ENCODE peak calls at places on chromosomes 11 and 22, in ten cellular contexts. V is IMR-90, Z is psoas muscle, K is pancreas, L is PC-3, D is HepG2, Q is cardiac muscle cell, G is heart left ventricle, M is right lobe of liver, H is H1. N is an unnamed sample.

GRCh38 chr11:36774603-36775002 is 176.6 kb upstream of the RAG2 start:
- DNase-seq in V (peak; percentile 17), Z (no peak), K (no peak), L (peak; percentile 49), D (no peak), Q (peak; percentile 57), G (no peak), M (no peak), H (no peak), N (no peak)

GRCh38 chr11:78417175-78417887 is at the start of gene GAB2:
- DNase-seq in V (no peak), Z (no peak), K (peak; percentile 77), L (peak; percentile 36), D (no peak), Q (no peak), G (no peak), M (peak; percentile 53), H (no peak), N (no peak)

GRCh38 chr11:68447015-68447801 is 13.3 kb upstream of the PPP6R3 start:
- DNase-seq in V (peak; percentile 51), Z (peak; percentile 78), K (peak; percentile 87), L (peak; percentile 78), D (peak; percentile 59), Q (peak; percentile 77), G (peak; percentile 82), M (peak; percentile 81), H (peak; percentile 49), N (no peak)

GRCh38 chr11:22416462-22416861 is 78.3 kb downstream of the SLC17A6 start:
- DNase-seq in V (no peak), Z (no peak), K (no peak), L (no peak), D (no peak), Q (no peak), G (no peak), M (no peak), H (no peak), N (no peak)

GRCh38 chr22:45538284-45538683 is 35.6 kb downstream of the FBLN1 start:
- DNase-seq in V (no peak), Z (no peak), K (no peak), L (no peak), D (no peak), Q (peak; percentile 49), G (no peak), M (no peak), H (no peak), N (no peak)

GRCh38 chr11:28566643-28567042 is 458.5 kb downstream of the METTL15 start:
- DNase-seq in V (peak; percentile 100), Z (peak; percentile 73), K (peak; percentile 47), L (no peak), D (no peak), Q (peak; percentile 96), G (peak; percentile 86), M (peak; percentile 22), H (peak; percentile 41), N (peak; percentile 66)

GRCh38 chr11:74204692-74205091 is 33.6 kb downstream of the PPME1 start:
- DNase-seq in V (no peak), Z (no peak), K (no peak), L (no peak), D (no peak), Q (no peak), G (no peak), M (no peak), H (no peak), N (no peak)

GRCh38 chr11:78586452-78587046 is 11.9 kb upstream of the NARS2 start:
- DNase-seq in V (peak; percentile 27), Z (no peak), K (no peak), L (peak; percentile 62), D (no peak), Q (peak; percentile 42), G (no peak), M (no peak), H (no peak), N (no peak)

GRCh38 chr11:67204837-67205236 is 61.4 kb upstream of the GRK2 start:
- DNase-seq in V (no peak), Z (no peak), K (no peak), L (no peak), D (no peak), Q (no peak), G (no peak), M (no peak), H (no peak), N (no peak)

GRCh38 chr22:17241571-17242310 is 22.5 kb upstream of the ADA2 start:
- DNase-seq in V (no peak), Z (no peak), K (no peak), L (no peak), D (no peak), Q (peak; percentile 11), G (no peak), M (no peak), H (no peak), N (no peak)

GRCh38 chr22:29255064-29255621 is 12.6 kb downstream of the RHBDD3 start:
- DNase-seq in V (no peak), Z (no peak), K (no peak), L (no peak), D (no peak), Q (no peak), G (no peak), M (no peak), H (no peak), N (no peak)

GRCh38 chr11:25615841-25616240 is 716.1 kb upstream of the ANO3 start:
- DNase-seq in V (no peak), Z (no peak), K (no peak), L (no peak), D (no peak), Q (no peak), G (no peak), M (no peak), H (no peak), N (no peak)

GRCh38 chr11:117316197-117316961 is at the start of gene BACE1:
- DNase-seq in V (peak; percentile 80), Z (peak; percentile 83), K (peak; percentile 87), L (peak; percentile 91), D (peak; percentile 85), Q (peak; percentile 91), G (peak; percentile 92), M (peak; percentile 87), H (peak; percentile 72), N (peak; percentile 50)

GRCh38 chr11:8484251-8484650 is 109.8 kb downstream of the STK33 start:
- DNase-seq in V (no peak), Z (no peak), K (no peak), L (no peak), D (no peak), Q (no peak), G (no peak), M (no peak), H (no peak), N (no peak)

GRCh38 chr11:122310701-122311100 is 194.7 kb upstream of the BLID start:
- DNase-seq in V (no peak), Z (no peak), K (no peak), L (no peak), D (no peak), Q (no peak), G (no peak), M (no peak), H (no peak), N (no peak)

GRCh38 chr11:122307480-122308085 is 191.6 kb upstream of the BLID start:
- DNase-seq in V (no peak), Z (no peak), K (no peak), L (no peak), D (no peak), Q (no peak), G (no peak), M (no peak), H (no peak), N (no peak)

GRCh38 chr11:122309262-122309925 is 193.4 kb upstream of the BLID start:
- DNase-seq in V (no peak), Z (no peak), K (no peak), L (no peak), D (no peak), Q (no peak), G (peak; percentile 33), M (no peak), H (no peak), N (no peak)

GRCh38 chr11:122306776-122307479 is 190.9 kb upstream of the BLID start:
- DNase-seq in V (no peak), Z (no peak), K (no peak), L (no peak), D (no peak), Q (no peak), G (no peak), M (no peak), H (peak; percentile 25), N (no peak)

GRCh38 chr11:122308286-122308685 is 192.3 kb upstream of the BLID start:
- DNase-seq in V (no peak), Z (no peak), K (no peak), L (no peak), D (no peak), Q (no peak), G (no peak), M (no peak), H (no peak), N (no peak)
- H3K4me3 ChIP-seq in V (no peak overlapping the region), Z (peak overlapping the region; percentile 54), K (no peak overlapping the region), L (no peak overlapping the region), D (no peak overlapping the region), Q (no peak overlapping the region), G (no peak overlapping the region), M (no peak overlapping the region), H (no peak overlapping the region), N (no peak overlapping the region)

GRCh38 chr22:20027966-20028854 is 7.3 kb downstream of the TANGO2 start:
- DNase-seq in V (no peak), Z (no peak), K (peak; percentile 25), L (peak; percentile 21), D (no peak), Q (peak; percentile 35), G (no peak), M (no peak), H (no peak), N (no peak)
- TF ChIP-seq CTCF in V (peak; percentile 39), Z (no peak), K (no peak), L (peak; percentile 38), D (peak; percentile 29), Q (peak; percentile 47), G (no peak), M (peak; percentile 19), H (peak; percentile 17), N (peak; percentile 17)

GRCh38 chr11:3773180-3773579 is 24.2 kb downstream of the NUP98 start:
- DNase-seq in V (no peak), Z (no peak), K (no peak), L (no peak), D (no peak), Q (no peak), G (no peak), M (no peak), H (no peak), N (no peak)
- H3K36me3 ChIP-seq in V (peaks cover 62% of the 10 kb centered on the region), Z (peaks cover 10% of the 10 kb centered on the region), K (peaks cover 2% of the 10 kb centered on the region), L (peaks cover 55% of the 10 kb centered on the region), D (peaks cover 80% of the 10 kb centered on the region), Q (peaks cover 60% of the 10 kb centered on the region), G (peaks cover 91% of the 10 kb centered on the region), M (peaks cover 96% of the 10 kb centered on the region), H (peaks cover 50% of the 10 kb centered on the region), N (peaks cover under 1% of the 10 kb centered on the region)

DNA sequence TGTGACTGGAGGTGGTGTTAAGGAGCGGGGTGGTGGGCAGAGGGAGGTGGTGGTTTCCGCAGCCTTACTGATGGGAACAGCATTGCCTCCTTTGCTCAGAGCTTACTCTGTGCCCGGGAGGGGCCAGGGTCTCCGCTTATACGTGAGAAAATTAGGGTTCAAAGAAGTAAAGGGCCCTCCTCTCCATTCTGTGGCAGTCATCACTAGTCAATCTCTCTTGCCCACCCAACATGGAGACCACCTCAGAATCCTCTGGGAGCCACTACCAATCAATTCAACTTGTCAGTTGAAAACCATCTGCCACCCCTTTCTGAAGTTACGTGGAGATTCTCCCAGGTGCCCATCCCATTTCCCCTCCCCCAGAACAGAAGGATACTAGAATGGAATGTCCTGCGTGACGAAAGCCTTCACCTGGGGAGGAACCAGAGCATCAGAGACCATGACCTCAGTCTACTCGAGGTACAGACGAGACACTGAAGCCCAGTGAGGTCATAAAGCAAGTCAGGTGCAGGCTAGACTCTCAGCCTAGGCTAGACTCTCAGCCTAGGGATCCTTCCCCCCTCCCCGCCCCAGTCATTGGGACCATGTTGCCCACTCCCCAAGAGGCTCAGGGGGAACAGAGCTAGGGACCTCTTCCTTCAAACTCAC is 2.0 kb downstream of the SELENOM start:
- DNase-seq in V (no peak), Z (no peak), K (no peak), L (no peak), D (no peak), Q (no peak), G (no peak), M (no peak), H (no peak), N (no peak)
- H3K4me3 ChIP-seq in V (no peak overlapping the region), Z (no peak overlapping the region), K (no peak overlapping the region), L (no peak overlapping the region), D (no peak overlapping the region), Q (no peak overlapping the region), G (no peak overlapping the region), M (no peak overlapping the region), H (peak overlapping the region; percentile 46), N (no peak overlapping the region)